ENCODE peak calls at places on chromosome 18, in five cellular contexts. P is heart right ventricle, R is PC-9, L is osteoblast, V is K562. F is an unnamed sample.

GRCh38 chr18:76459687-76460350 is 35.2 kb downstream of the ZNF516 start:
- DNase-seq in P (no peak), R (peak; percentile 78), L (peak; percentile 98), V (no peak), F (peak; percentile 74)

GRCh38 chr18:35030234-35030989 is 10.8 kb upstream of the MAPRE2 start:
- DNase-seq in P (no peak), R (no peak), L (no peak), V (no peak), F (no peak)

GRCh38 chr18:3794537-3795348 is 344.8 kb downstream of the TGIF1 start:
- DNase-seq in P (peak; percentile 39), R (peak; percentile 88), L (no peak), V (peak; percentile 30), F (no peak)

GRCh38 chr18:26574958-26575864 is 26.9 kb upstream of the KCTD1 start:
- DNase-seq in P (peak; percentile 5), R (peak; percentile 34), L (peak; percentile 17), V (peak; percentile 23), F (no peak)

GRCh38 chr18:79588131-79588635 is 91.4 kb upstream of the CTDP1 start:
- DNase-seq in P (no peak), R (no peak), L (peak; percentile 73), V (no peak), F (no peak)

GRCh38 chr18:46510386-46510785 is 146.6 kb downstream of the LOXHD1 start:
- DNase-seq in P (no peak), R (no peak), L (no peak), V (no peak), F (no peak)

GRCh38 chr18:79405781-79406575 is 10.2 kb downstream of the NFATC1 start:
- DNase-seq in P (peak; percentile 74), R (no peak), L (no peak), V (no peak), F (no peak)

GRCh38 chr18:79317718-79318117 is 78.0 kb upstream of the NFATC1 start:
- DNase-seq in P (no peak), R (no peak), L (no peak), V (no peak), F (no peak)

GRCh38 chr18:32036506-32037210 is 18.0 kb downstream of the RNF125 start:
- DNase-seq in P (no peak), R (no peak), L (no peak), V (no peak), F (no peak)

GRCh38 chr18:73124165-73124564 is 256.4 kb upstream of the NETO1 start:
- DNase-seq in P (no peak), R (no peak), L (no peak), V (no peak), F (no peak)

GRCh38 chr18:68428026-68428425 is 286.9 kb downstream of the TMX3 start:
- DNase-seq in P (no peak), R (no peak), L (peak; percentile 41), V (no peak), F (no peak)

GRCh38 chr18:37539236-37539635 is 26.4 kb downstream of the CELF4 start:
- DNase-seq in P (no peak), R (no peak), L (no peak), V (no peak), F (no peak)

GRCh38 chr18:58221060-58221725 is 177.2 kb downstream of the NEDD4L start:
- DNase-seq in P (no peak), R (peak; percentile 93), L (peak; percentile 79), V (peak; percentile 88), F (peak; percentile 82)

GRCh38 chr18:77065221-77065981 is 67.2 kb downstream of the MBP start:
- DNase-seq in P (no peak), R (peak; percentile 97), L (no peak), V (no peak), F (peak; percentile 93)

GRCh38 chr18:75226301-75226955 is 15.8 kb downstream of the TSHZ1 start:
- DNase-seq in P (no peak), R (no peak), L (no peak), V (peak; percentile 43), F (no peak)

GRCh38 chr18:80197490-80197889 is 49.8 kb downstream of the PARD6G start:
- DNase-seq in P (no peak), R (no peak), L (peak; percentile 37), V (no peak), F (no peak)

GRCh38 chr18:42174909-42175308 is 219.9 kb downstream of the PIK3C3 start:
- DNase-seq in P (no peak), R (peak; percentile 38), L (no peak), V (no peak), F (no peak)

GRCh38 chr18:54947115-54947514 is 12.1 kb downstream of the CCDC68 start:
- DNase-seq in P (peak; percentile 35), R (no peak), L (no peak), V (no peak), F (no peak)

GRCh38 chr18:23032030-23032582 is 99.0 kb downstream of the RBBP8 start:
- DNase-seq in P (no peak), R (peak; percentile 79), L (no peak), V (no peak), F (no peak)

GRCh38 chr18:75211721-75212625 is 1.4 kb downstream of the TSHZ1 start:
- DNase-seq in P (peak; percentile 58), R (no peak), L (no peak), V (peak; percentile 44), F (no peak)

GRCh38 chr18:45654677-45655076 is 39.4 kb downstream of the SLC14A2 start:
- DNase-seq in P (no peak), R (no peak), L (no peak), V (no peak), F (no peak)

GRCh38 chr18:55387139-55387984 is 200.6 kb downstream of the TCF4 start:
- DNase-seq in P (peak; percentile 70), R (no peak), L (no peak), V (peak; percentile 61), F (no peak)

GRCh38 chr18:49565656-49566055 is 3.8 kb downstream of the LIPG start:
- DNase-seq in P (peak; percentile 51), R (no peak), L (peak; percentile 88), V (no peak), F (no peak)

GRCh38 chr18:41645600-41646360 is 309.3 kb upstream of the PIK3C3 start:
- DNase-seq in P (no peak), R (no peak), L (no peak), V (no peak), F (no peak)

GRCh38 chr18:48442761-48443160 is 33.6 kb upstream of the ZBTB7C start:
- DNase-seq in P (no peak), R (no peak), L (no peak), V (no peak), F (no peak)

GRCh38 chr18:48436907-48437306 is 27.7 kb upstream of the ZBTB7C start:
- DNase-seq in P (no peak), R (no peak), L (no peak), V (no peak), F (no peak)

GRCh38 chr18:48445540-48445939 is 36.4 kb upstream of the ZBTB7C start:
- DNase-seq in P (peak; percentile 73), R (peak; percentile 72), L (no peak), V (peak; percentile 70), F (peak; percentile 53)

GRCh38 chr18:48440924-48441323 is 31.7 kb upstream of the ZBTB7C start:
- DNase-seq in P (no peak), R (no peak), L (no peak), V (no peak), F (no peak)

GRCh38 chr18:48441405-48441881 is 32.3 kb upstream of the ZBTB7C start:
- DNase-seq in P (peak; percentile 47), R (no peak), L (no peak), V (no peak), F (no peak)
- H3K27ac ChIP-seq in P (no peak overlapping the region), R (no peak overlapping the region), L (no peak overlapping the region), V (no peak overlapping the region), F (no peak overlapping the region)

GRCh38 chr18:13500227-13500865 is 226.0 kb downstream of the FAM210A start:
- DNase-seq in P (peak; percentile 59), R (no peak), L (peak; percentile 87), V (no peak), F (no peak)
- H3K4me3 ChIP-seq in P (no peak overlapping the region), R (no peak overlapping the region), L (peak overlapping the region; percentile 59), V (no peak overlapping the region), F (no peak overlapping the region)

GRCh38 chr18:12276736-12277554 is 22.8 kb downstream of the CIDEA start:
- DNase-seq in P (no peak), R (no peak), L (no peak), V (no peak), F (no peak)

GRCh38 chr18:12281861-12282260 is 26.2 kb upstream of the TUBB6 start:
- DNase-seq in P (no peak), R (no peak), L (no peak), V (no peak), F (no peak)

GRCh38 chr18:12279781-12280531 is 25.8 kb downstream of the CIDEA start:
- DNase-seq in P (peak; percentile 46), R (no peak), L (no peak), V (no peak), F (no peak)

GRCh38 chr18:12278153-12278764 is 24.1 kb downstream of the CIDEA start:
- DNase-seq in P (no peak), R (no peak), L (no peak), V (no peak), F (no peak)

GRCh38 chr18:12278765-12279682 is 24.9 kb downstream of the CIDEA start:
- DNase-seq in P (peak; percentile 92), R (no peak), L (peak; percentile 98), V (no peak), F (no peak)
- H3K27ac ChIP-seq in P (peak overlapping the region; percentile 98), R (no peak overlapping the region), L (peak overlapping the region; percentile 95), V (no peak overlapping the region), F (no peak overlapping the region)

GRCh38 chr18:10252952-10253680 is 201.3 kb upstream of the APCDD1 start:
- DNase-seq in P (no peak), R (no peak), L (no peak), V (no peak), F (no peak)
- H3K4me3 ChIP-seq in P (no peak overlapping the region), R (no peak overlapping the region), L (no peak overlapping the region), V (no peak overlapping the region), F (no peak overlapping the region)

GRCh38 chr18:24138281-24138883 is 480 bp upstream of the CABYR start:
- DNase-seq in P (no peak), R (no peak), L (no peak), V (no peak), F (no peak)
- H3K27ac ChIP-seq in P (no peak overlapping the region), R (peak overlapping the region; percentile 91), L (peak overlapping the region; percentile 72), V (no peak overlapping the region), F (peak overlapping the region; percentile 92)

DNA sequence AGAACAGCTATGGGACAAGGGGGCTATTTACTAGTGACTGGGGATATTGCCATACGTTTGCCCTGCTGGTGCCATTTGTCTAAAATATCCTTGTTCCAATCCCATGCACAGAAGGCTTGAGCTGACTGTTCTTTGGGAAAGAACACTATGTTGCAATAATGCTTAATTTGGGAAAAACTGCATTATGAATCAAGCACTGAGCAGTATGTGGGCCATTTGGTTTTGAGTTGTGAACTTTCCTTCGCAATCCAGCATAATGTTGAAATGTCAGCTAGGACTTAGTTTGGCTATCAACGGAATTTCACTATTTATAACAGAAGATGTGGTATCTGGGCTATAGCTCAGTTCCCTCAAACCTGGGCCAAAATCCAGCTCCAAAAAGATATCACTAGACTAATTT is 687.0 kb upstream of the SALL3 start:
- DNase-seq in P (no peak), R (no peak), L (no peak), V (no peak), F (no peak)
- H3K4me3 ChIP-seq in P (no peak overlapping the region), R (no peak overlapping the region), L (no peak overlapping the region), V (no peak overlapping the region), F (no peak overlapping the region)

GRCh38 chr18:2400701-2401191 is 170.6 kb downstream of the METTL4 start:
- DNase-seq in P (no peak), R (no peak), L (no peak), V (no peak), F (no peak)
- H3K27ac ChIP-seq in P (no peak overlapping the region), R (no peak overlapping the region), L (no peak overlapping the region), V (no peak overlapping the region), F (no peak overlapping the region)

GRCh38 chr18:63099848-63100625 is 219.5 kb downstream of the BCL2 start:
- DNase-seq in P (peak; percentile 70), R (no peak), L (peak; percentile 68), V (no peak), F (no peak)
- H3K4me3 ChIP-seq in P (no peak overlapping the region), R (no peak overlapping the region), L (no peak overlapping the region), V (no peak overlapping the region), F (no peak overlapping the region)